ENCODE peak calls at places on chromosome 1, in seven cellular contexts. C is activated CD4-positive, alpha-beta T cell treated with anti-CD3 and anti-CD28 coated beads for 1 hour; E is activated gamma-delta T cell; Z is AG09319; O is EH; V is ureter; G is AG04449. S is an unnamed sample.

GRCh38 chr1:10965621-10966226 is 46.7 kb upstream of the TARDBP start:
- DNase-seq in C (no peak), E (no peak), Z (no peak), O (no peak), V (no peak), G (no peak), S (no peak)

GRCh38 chr1:67557731-67558448 is 127.1 kb upstream of the GADD45A start:
- DNase-seq in C (no peak), E (no peak), Z (no peak), O (no peak), V (no peak), G (no peak), S (no peak)

GRCh38 chr1:25099343-25099951 is 132.9 kb downstream of the SYF2 start:
- DNase-seq in C (no peak), E (no peak), Z (no peak), O (no peak), V (no peak), G (no peak), S (no peak)

GRCh38 chr1:77986810-77987209 is 7.9 kb upstream of the FUBP1 start:
- DNase-seq in C (no peak), E (no peak), Z (no peak), O (no peak), V (no peak), G (no peak), S (no peak)

GRCh38 chr1:196160066-196160795 is 448.0 kb downstream of the KCNT2 start:
- DNase-seq in C (no peak), E (no peak), Z (peak; percentile 20), O (peak; percentile 65), V (no peak), G (no peak), S (peak; percentile 32)

GRCh38 chr1:204493145-204493881 is 1.3 kb downstream of the PIK3C2B start:
- DNase-seq in C (no peak), E (no peak), Z (peak; percentile 75), O (peak; percentile 54), V (peak; percentile 92), G (no peak), S (peak; percentile 12)

GRCh38 chr1:118786454-118787155 is 201.5 kb downstream of the TBX15 start:
- DNase-seq in C (no peak), E (no peak), Z (no peak), O (no peak), V (no peak), G (no peak), S (no peak)

GRCh38 chr1:54054438-54054749 is 986 bp downstream of the TCEANC2 start:
- DNase-seq in C (no peak), E (no peak), Z (no peak), O (no peak), V (no peak), G (no peak), S (no peak)

GRCh38 chr1:203129501-203130231 is 2.1 kb downstream of the ADORA1 start:
- DNase-seq in C (no peak), E (no peak), Z (no peak), O (no peak), V (no peak), G (no peak), S (no peak)

GRCh38 chr1:189682591-189682990 is 795.1 kb downstream of the BRINP3 start:
- DNase-seq in C (no peak), E (no peak), Z (no peak), O (no peak), V (no peak), G (no peak), S (no peak)

GRCh38 chr1:90405726-90406125 is 311.4 kb downstream of the BARHL2 start:
- DNase-seq in C (no peak), E (no peak), Z (no peak), O (no peak), V (no peak), G (no peak), S (no peak)

GRCh38 chr1:168638884-168639283 is 62.5 kb downstream of the XCL1 start:
- DNase-seq in C (no peak), E (no peak), Z (no peak), O (no peak), V (no peak), G (no peak), S (no peak)

GRCh38 chr1:24786191-24786590 is 40.9 kb downstream of the CLIC4 start:
- DNase-seq in C (no peak), E (no peak), Z (peak; percentile 27), O (peak; percentile 61), V (no peak), G (no peak), S (no peak)

GRCh38 chr1:66929999-66930822 is 5.4 kb downstream of the MIER1 start:
- DNase-seq in C (peak; percentile 91), E (peak; percentile 94), Z (peak; percentile 79), O (peak; percentile 94), V (peak; percentile 95), G (no peak), S (peak; percentile 62)

GRCh38 chr1:161905269-161905884 is 118.3 kb downstream of the OLFML2B start:
- DNase-seq in C (no peak), E (no peak), Z (no peak), O (no peak), V (no peak), G (no peak), S (no peak)

GRCh38 chr1:43067856-43068751 is 104.0 kb downstream of the EBNA1BP2 start:
- DNase-seq in C (no peak), E (peak; percentile 20), Z (no peak), O (no peak), V (no peak), G (no peak), S (no peak)

GRCh38 chr1:228546541-228547463 is 59.6 kb downstream of the RNF187 start:
- DNase-seq in C (no peak), E (no peak), Z (no peak), O (no peak), V (no peak), G (no peak), S (no peak)

GRCh38 chr1:205800470-205800869 is 12.5 kb downstream of the SLC41A1 start:
- DNase-seq in C (no peak), E (no peak), Z (no peak), O (no peak), V (no peak), G (no peak), S (no peak)

GRCh38 chr1:147084273-147085096 is 87.8 kb downstream of the PRKAB2 start:
- DNase-seq in C (peak; percentile 62), E (no peak), Z (peak; percentile 8), O (peak; percentile 89), V (peak; percentile 65), G (peak; percentile 37), S (peak; percentile 37)

GRCh38 chr1:53122194-53122846 is 20.1 kb downstream of the SLC1A7 start:
- DNase-seq in C (no peak), E (no peak), Z (no peak), O (peak; percentile 82), V (no peak), G (no peak), S (no peak)

GRCh38 chr1:143584508-143584907 is 387.3 kb downstream of the FAM72C start:
- DNase-seq in C (no peak), E (no peak), Z (no peak), O (no peak), V (no peak), G (no peak), S (no peak)

GRCh38 chr1:21058035-21058793 is 118.5 kb downstream of the EIF4G3 start:
- DNase-seq in C (no peak), E (no peak), Z (no peak), O (no peak), V (no peak), G (no peak), S (no peak)

S was measured in GM04503.